ENCODE peak calls at places on chromosomes 3 and 15, in eight cellular contexts. One of them, this sample, is unnamed.

GRCh38 chr3:191329654-191330308 is 545 bp downstream of the UTS2B start:
- DNase-seq in GM23338: peak; percentile 71
- DNase-seq in psoas muscle: peak; percentile 73
- DNase-seq in WTC11: peak; percentile 57
- DNase-seq in Jurkat, Clone E6-1: no peak
- DNase-seq in MV-4-11: no peak
- DNase-seq in stimulated activated naive B cell treated with anti-CD40 and anti-IgM and Interleukin-4, amounts not matched to agents 10 μg/mL and 1 μg/mL and 100 μg/mL, for 72 hours: peak; percentile 13
- DNase-seq in AG10803: peak; percentile 56
- DNase-seq in this sample: no peak

GRCh38 chr3:27200721-27201434 is 168.3 kb downstream of the NEK10 start:
- DNase-seq in GM23338: no peak
- DNase-seq in psoas muscle: no peak
- DNase-seq in WTC11: no peak
- DNase-seq in Jurkat, Clone E6-1: no peak
- DNase-seq in MV-4-11: peak; percentile 62
- DNase-seq in stimulated activated naive B cell treated with anti-CD40 and anti-IgM and Interleukin-4, amounts not matched to agents 10 μg/mL and 1 μg/mL and 100 μg/mL, for 72 hours: no peak
- DNase-seq in AG10803: no peak
- DNase-seq in this sample: no peak

GRCh38 chr15:98648654-98649537 is 557 bp downstream of the IGF1R start:
- DNase-seq in GM23338: peak; percentile 69
- DNase-seq in psoas muscle: peak; percentile 76
- DNase-seq in WTC11: peak; percentile 57
- DNase-seq in Jurkat, Clone E6-1: no peak
- DNase-seq in MV-4-11: no peak
- DNase-seq in stimulated activated naive B cell treated with anti-CD40 and anti-IgM and Interleukin-4, amounts not matched to agents 10 μg/mL and 1 μg/mL and 100 μg/mL, for 72 hours: peak; percentile 23
- DNase-seq in AG10803: peak; percentile 54
- DNase-seq in this sample: peak; percentile 29

GRCh38 chr15:101621961-101622360 is 30.2 kb downstream of the TM2D3 start:
- DNase-seq in GM23338: no peak
- DNase-seq in psoas muscle: no peak
- DNase-seq in WTC11: no peak
- DNase-seq in Jurkat, Clone E6-1: no peak
- DNase-seq in MV-4-11: no peak
- DNase-seq in stimulated activated naive B cell treated with anti-CD40 and anti-IgM and Interleukin-4, amounts not matched to agents 10 μg/mL and 1 μg/mL and 100 μg/mL, for 72 hours: no peak
- DNase-seq in AG10803: no peak
- DNase-seq in this sample: no peak

GRCh38 chr3:109188726-109189125 is 52.2 kb downstream of the C3orf85 start:
- DNase-seq in GM23338: no peak
- DNase-seq in psoas muscle: no peak
- DNase-seq in WTC11: no peak
- DNase-seq in Jurkat, Clone E6-1: no peak
- DNase-seq in MV-4-11: no peak
- DNase-seq in stimulated activated naive B cell treated with anti-CD40 and anti-IgM and Interleukin-4, amounts not matched to agents 10 μg/mL and 1 μg/mL and 100 μg/mL, for 72 hours: no peak
- DNase-seq in AG10803: no peak
- DNase-seq in this sample: no peak

GRCh38 chr3:78880588-78881461 is 887.0 kb downstream of the ROBO1 start:
- DNase-seq in GM23338: no peak
- DNase-seq in psoas muscle: no peak
- DNase-seq in WTC11: no peak
- DNase-seq in Jurkat, Clone E6-1: no peak
- DNase-seq in MV-4-11: no peak
- DNase-seq in stimulated activated naive B cell treated with anti-CD40 and anti-IgM and Interleukin-4, amounts not matched to agents 10 μg/mL and 1 μg/mL and 100 μg/mL, for 72 hours: no peak
- DNase-seq in AG10803: peak; percentile 69
- DNase-seq in this sample: no peak

GRCh38 chr3:59247402-59247841 is 197.6 kb upstream of the CFAP20DC start:
- DNase-seq in GM23338: no peak
- DNase-seq in psoas muscle: no peak
- DNase-seq in WTC11: no peak
- DNase-seq in Jurkat, Clone E6-1: no peak
- DNase-seq in MV-4-11: no peak
- DNase-seq in stimulated activated naive B cell treated with anti-CD40 and anti-IgM and Interleukin-4, amounts not matched to agents 10 μg/mL and 1 μg/mL and 100 μg/mL, for 72 hours: no peak
- DNase-seq in AG10803: no peak
- DNase-seq in this sample: no peak

GRCh38 chr3:127717357-127718243 is 44.8 kb downstream of the ABTB1 start:
- DNase-seq in GM23338: no peak
- DNase-seq in psoas muscle: no peak
- DNase-seq in WTC11: no peak
- DNase-seq in Jurkat, Clone E6-1: no peak
- DNase-seq in MV-4-11: peak; percentile 28
- DNase-seq in stimulated activated naive B cell treated with anti-CD40 and anti-IgM and Interleukin-4, amounts not matched to agents 10 μg/mL and 1 μg/mL and 100 μg/mL, for 72 hours: no peak
- DNase-seq in AG10803: peak; percentile 90
- DNase-seq in this sample: no peak

GRCh38 chr3:149367021-149367840 is 10.2 kb downstream of the TM4SF1 start:
- DNase-seq in GM23338: peak; percentile 24
- DNase-seq in psoas muscle: no peak
- DNase-seq in WTC11: no peak
- DNase-seq in Jurkat, Clone E6-1: no peak
- DNase-seq in MV-4-11: no peak
- DNase-seq in stimulated activated naive B cell treated with anti-CD40 and anti-IgM and Interleukin-4, amounts not matched to agents 10 μg/mL and 1 μg/mL and 100 μg/mL, for 72 hours: no peak
- DNase-seq in AG10803: no peak
- DNase-seq in this sample: no peak

GRCh38 chr3:148971819-148972218 is 19.5 kb upstream of the GYG1 start:
- DNase-seq in GM23338: no peak
- DNase-seq in psoas muscle: no peak
- DNase-seq in WTC11: no peak
- DNase-seq in Jurkat, Clone E6-1: no peak
- DNase-seq in MV-4-11: no peak
- DNase-seq in stimulated activated naive B cell treated with anti-CD40 and anti-IgM and Interleukin-4, amounts not matched to agents 10 μg/mL and 1 μg/mL and 100 μg/mL, for 72 hours: no peak
- DNase-seq in AG10803: peak; percentile 84
- DNase-seq in this sample: no peak

GRCh38 chr3:175129126-175129525 is 270.0 kb downstream of the NAALADL2 start:
- DNase-seq in GM23338: no peak
- DNase-seq in psoas muscle: no peak
- DNase-seq in WTC11: no peak
- DNase-seq in Jurkat, Clone E6-1: no peak
- DNase-seq in MV-4-11: no peak
- DNase-seq in stimulated activated naive B cell treated with anti-CD40 and anti-IgM and Interleukin-4, amounts not matched to agents 10 μg/mL and 1 μg/mL and 100 μg/mL, for 72 hours: no peak
- DNase-seq in AG10803: peak; percentile 9
- DNase-seq in this sample: no peak

GRCh38 chr3:39727415-39727814 is 82.0 kb upstream of the MYRIP start:
- DNase-seq in GM23338: peak; percentile 66
- DNase-seq in psoas muscle: no peak
- DNase-seq in WTC11: peak; percentile 44
- DNase-seq in Jurkat, Clone E6-1: no peak
- DNase-seq in MV-4-11: no peak
- DNase-seq in stimulated activated naive B cell treated with anti-CD40 and anti-IgM and Interleukin-4, amounts not matched to agents 10 μg/mL and 1 μg/mL and 100 μg/mL, for 72 hours: no peak
- DNase-seq in AG10803: no peak
- DNase-seq in this sample: no peak

GRCh38 chr3:194870394-194871110 is 184.9 kb downstream of the FAM43A start:
- DNase-seq in GM23338: no peak
- DNase-seq in psoas muscle: no peak
- DNase-seq in WTC11: no peak
- DNase-seq in Jurkat, Clone E6-1: no peak
- DNase-seq in MV-4-11: no peak
- DNase-seq in stimulated activated naive B cell treated with anti-CD40 and anti-IgM and Interleukin-4, amounts not matched to agents 10 μg/mL and 1 μg/mL and 100 μg/mL, for 72 hours: no peak
- DNase-seq in AG10803: no peak
- DNase-seq in this sample: no peak

GRCh38 chr3:165075695-165076094 is 2.6 kb downstream of the SI start:
- DNase-seq in GM23338: no peak
- DNase-seq in psoas muscle: no peak
- DNase-seq in WTC11: no peak
- DNase-seq in Jurkat, Clone E6-1: no peak
- DNase-seq in MV-4-11: no peak
- DNase-seq in stimulated activated naive B cell treated with anti-CD40 and anti-IgM and Interleukin-4, amounts not matched to agents 10 μg/mL and 1 μg/mL and 100 μg/mL, for 72 hours: no peak
- DNase-seq in AG10803: no peak
- DNase-seq in this sample: no peak

GRCh38 chr15:71306538-71306937 is 191.3 kb downstream of the THSD4 start:
- DNase-seq in GM23338: no peak
- DNase-seq in psoas muscle: no peak
- DNase-seq in WTC11: no peak
- DNase-seq in Jurkat, Clone E6-1: no peak
- DNase-seq in MV-4-11: no peak
- DNase-seq in stimulated activated naive B cell treated with anti-CD40 and anti-IgM and Interleukin-4, amounts not matched to agents 10 μg/mL and 1 μg/mL and 100 μg/mL, for 72 hours: no peak
- DNase-seq in AG10803: no peak
- DNase-seq in this sample: no peak

GRCh38 chr3:9130318-9131110 is 118.9 kb downstream of the SRGAP3 start:
- DNase-seq in GM23338: no peak
- DNase-seq in psoas muscle: no peak
- DNase-seq in WTC11: no peak
- DNase-seq in Jurkat, Clone E6-1: no peak
- DNase-seq in MV-4-11: peak; percentile 45
- DNase-seq in stimulated activated naive B cell treated with anti-CD40 and anti-IgM and Interleukin-4, amounts not matched to agents 10 μg/mL and 1 μg/mL and 100 μg/mL, for 72 hours: no peak
- DNase-seq in AG10803: no peak
- DNase-seq in this sample: no peak

GRCh38 chr3:125200731-125201139 is 11.8 kb downstream of the SLC12A8 start:
- DNase-seq in GM23338: no peak
- DNase-seq in psoas muscle: no peak
- DNase-seq in WTC11: no peak
- DNase-seq in Jurkat, Clone E6-1: no peak
- DNase-seq in MV-4-11: no peak
- DNase-seq in stimulated activated naive B cell treated with anti-CD40 and anti-IgM and Interleukin-4, amounts not matched to agents 10 μg/mL and 1 μg/mL and 100 μg/mL, for 72 hours: no peak
- DNase-seq in AG10803: no peak
- DNase-seq in this sample: no peak

GRCh38 chr3:10748040-10748439 is 68.0 kb upstream of the SLC6A11 start:
- DNase-seq in GM23338: no peak
- DNase-seq in psoas muscle: no peak
- DNase-seq in WTC11: no peak
- DNase-seq in Jurkat, Clone E6-1: no peak
- DNase-seq in MV-4-11: no peak
- DNase-seq in stimulated activated naive B cell treated with anti-CD40 and anti-IgM and Interleukin-4, amounts not matched to agents 10 μg/mL and 1 μg/mL and 100 μg/mL, for 72 hours: no peak
- DNase-seq in AG10803: no peak
- DNase-seq in this sample: no peak

GRCh38 chr15:88800026-88800425 is 3.2 kb upstream of the ACAN start:
- DNase-seq in GM23338: no peak
- DNase-seq in psoas muscle: no peak
- DNase-seq in WTC11: no peak
- DNase-seq in Jurkat, Clone E6-1: no peak
- DNase-seq in MV-4-11: no peak
- DNase-seq in stimulated activated naive B cell treated with anti-CD40 and anti-IgM and Interleukin-4, amounts not matched to agents 10 μg/mL and 1 μg/mL and 100 μg/mL, for 72 hours: no peak
- DNase-seq in AG10803: peak; percentile 15
- DNase-seq in this sample: no peak

GRCh38 chr3:49535971-49536874 is 18.1 kb upstream of the BSN start:
- DNase-seq in GM23338: no peak
- DNase-seq in psoas muscle: peak; percentile 70
- DNase-seq in WTC11: no peak
- DNase-seq in Jurkat, Clone E6-1: no peak
- DNase-seq in MV-4-11: no peak
- DNase-seq in stimulated activated naive B cell treated with anti-CD40 and anti-IgM and Interleukin-4, amounts not matched to agents 10 μg/mL and 1 μg/mL and 100 μg/mL, for 72 hours: no peak
- DNase-seq in AG10803: no peak
- DNase-seq in this sample: no peak

GRCh38 chr3:141722076-141722475 is 16.0 kb upstream of the RNF7 start:
- DNase-seq in GM23338: no peak
- DNase-seq in psoas muscle: no peak
- DNase-seq in WTC11: no peak
- DNase-seq in Jurkat, Clone E6-1: no peak
- DNase-seq in MV-4-11: no peak
- DNase-seq in stimulated activated naive B cell treated with anti-CD40 and anti-IgM and Interleukin-4, amounts not matched to agents 10 μg/mL and 1 μg/mL and 100 μg/mL, for 72 hours: no peak
- DNase-seq in AG10803: no peak
- DNase-seq in this sample: no peak

GRCh38 chr3:9834520-9835380 is 9.1 kb downstream of the RPUSD3 start:
- DNase-seq in GM23338: no peak
- DNase-seq in psoas muscle: no peak
- DNase-seq in WTC11: no peak
- DNase-seq in Jurkat, Clone E6-1: no peak
- DNase-seq in MV-4-11: no peak
- DNase-seq in stimulated activated naive B cell treated with anti-CD40 and anti-IgM and Interleukin-4, amounts not matched to agents 10 μg/mL and 1 μg/mL and 100 μg/mL, for 72 hours: no peak
- DNase-seq in AG10803: no peak
- DNase-seq in this sample: no peak

GRCh38 chr15:50828610-50829206 is 63.2 kb upstream of the SPPL2A start:
- DNase-seq in GM23338: peak; percentile 3
- DNase-seq in psoas muscle: peak; percentile 72
- DNase-seq in WTC11: no peak
- DNase-seq in Jurkat, Clone E6-1: no peak
- DNase-seq in MV-4-11: peak; percentile 34
- DNase-seq in stimulated activated naive B cell treated with anti-CD40 and anti-IgM and Interleukin-4, amounts not matched to agents 10 μg/mL and 1 μg/mL and 100 μg/mL, for 72 hours: no peak
- DNase-seq in AG10803: peak; percentile 95
- DNase-seq in this sample: no peak

GRCh38 chr15:61835476-61836106 is 224.7 kb downstream of the VPS13C start:
- DNase-seq in GM23338: peak; percentile 88
- DNase-seq in psoas muscle: peak; percentile 80
- DNase-seq in WTC11: peak; percentile 81
- DNase-seq in Jurkat, Clone E6-1: peak; percentile 27
- DNase-seq in MV-4-11: peak; percentile 7
- DNase-seq in stimulated activated naive B cell treated with anti-CD40 and anti-IgM and Interleukin-4, amounts not matched to agents 10 μg/mL and 1 μg/mL and 100 μg/mL, for 72 hours: peak; percentile 26
- DNase-seq in AG10803: peak; percentile 55
- DNase-seq in this sample: peak; percentile 3

GRCh38 chr3:147389265-147390175 is 16.8 kb downstream of the ZIC4 start:
- DNase-seq in GM23338: peak; percentile 73
- DNase-seq in psoas muscle: no peak
- DNase-seq in WTC11: no peak
- DNase-seq in Jurkat, Clone E6-1: no peak
- DNase-seq in MV-4-11: no peak
- DNase-seq in stimulated activated naive B cell treated with anti-CD40 and anti-IgM and Interleukin-4, amounts not matched to agents 10 μg/mL and 1 μg/mL and 100 μg/mL, for 72 hours: no peak
- DNase-seq in AG10803: no peak
- DNase-seq in this sample: no peak

GRCh38 chr3:179760944-179761343 is 108.1 kb downstream of the USP13 start:
- DNase-seq in GM23338: no peak
- DNase-seq in psoas muscle: peak; percentile 58
- DNase-seq in WTC11: no peak
- DNase-seq in Jurkat, Clone E6-1: no peak
- DNase-seq in MV-4-11: peak; percentile 91
- DNase-seq in stimulated activated naive B cell treated with anti-CD40 and anti-IgM and Interleukin-4, amounts not matched to agents 10 μg/mL and 1 μg/mL and 100 μg/mL, for 72 hours: no peak
- DNase-seq in AG10803: peak; percentile 40
- DNase-seq in this sample: no peak

GRCh38 chr3:98814799-98815450 is 51.8 kb downstream of the ST3GAL6 start:
- DNase-seq in GM23338: no peak
- DNase-seq in psoas muscle: no peak
- DNase-seq in WTC11: no peak
- DNase-seq in Jurkat, Clone E6-1: no peak
- DNase-seq in MV-4-11: no peak
- DNase-seq in stimulated activated naive B cell treated with anti-CD40 and anti-IgM and Interleukin-4, amounts not matched to agents 10 μg/mL and 1 μg/mL and 100 μg/mL, for 72 hours: no peak
- DNase-seq in AG10803: peak; percentile 50
- DNase-seq in this sample: no peak

GRCh38 chr3:123411340-123412040 is 37.4 kb downstream of the ADCY5 start:
- DNase-seq in GM23338: no peak
- DNase-seq in psoas muscle: no peak
- DNase-seq in WTC11: no peak
- DNase-seq in Jurkat, Clone E6-1: no peak
- DNase-seq in MV-4-11: no peak
- DNase-seq in stimulated activated naive B cell treated with anti-CD40 and anti-IgM and Interleukin-4, amounts not matched to agents 10 μg/mL and 1 μg/mL and 100 μg/mL, for 72 hours: no peak
- DNase-seq in AG10803: no peak
- DNase-seq in this sample: no peak

GRCh38 chr3:127572735-127573134 is 17.8 kb downstream of the TPRA1 start:
- DNase-seq in GM23338: no peak
- DNase-seq in psoas muscle: no peak
- DNase-seq in WTC11: no peak
- DNase-seq in Jurkat, Clone E6-1: no peak
- DNase-seq in MV-4-11: no peak
- DNase-seq in stimulated activated naive B cell treated with anti-CD40 and anti-IgM and Interleukin-4, amounts not matched to agents 10 μg/mL and 1 μg/mL and 100 μg/mL, for 72 hours: no peak
- DNase-seq in AG10803: no peak
- DNase-seq in this sample: no peak

GRCh38 chr3:29255854-29256696 is 24.8 kb upstream of the RBMS3 start:
- DNase-seq in GM23338: no peak
- DNase-seq in psoas muscle: no peak
- DNase-seq in WTC11: no peak
- DNase-seq in Jurkat, Clone E6-1: no peak
- DNase-seq in MV-4-11: no peak
- DNase-seq in stimulated activated naive B cell treated with anti-CD40 and anti-IgM and Interleukin-4, amounts not matched to agents 10 μg/mL and 1 μg/mL and 100 μg/mL, for 72 hours: no peak
- DNase-seq in AG10803: no peak
- DNase-seq in this sample: no peak

GRCh38 chr3:106204160-106204868 is 335.5 kb upstream of the CBLB start:
- DNase-seq in GM23338: no peak
- DNase-seq in psoas muscle: no peak
- DNase-seq in WTC11: no peak
- DNase-seq in Jurkat, Clone E6-1: no peak
- DNase-seq in MV-4-11: no peak
- DNase-seq in stimulated activated naive B cell treated with anti-CD40 and anti-IgM and Interleukin-4, amounts not matched to agents 10 μg/mL and 1 μg/mL and 100 μg/mL, for 72 hours: no peak
- DNase-seq in AG10803: no peak
- DNase-seq in this sample: no peak

GRCh38 chr15:36777941-36778340 is 198.5 kb downstream of the CDIN1 start:
- DNase-seq in GM23338: no peak
- DNase-seq in psoas muscle: no peak
- DNase-seq in WTC11: no peak
- DNase-seq in Jurkat, Clone E6-1: no peak
- DNase-seq in MV-4-11: no peak
- DNase-seq in stimulated activated naive B cell treated with anti-CD40 and anti-IgM and Interleukin-4, amounts not matched to agents 10 μg/mL and 1 μg/mL and 100 μg/mL, for 72 hours: no peak
- DNase-seq in AG10803: peak; percentile 53
- DNase-seq in this sample: no peak